ENCODE peak calls at places on chromosomes 6 and 20, in nine cellular contexts. One of them, this sample, is unnamed.

GRCh38 chr6:140671926-140672325 is 1297.5 kb upstream of the CITED2 start:
- DNase-seq in germinal center: no peak
- DNase-seq in mesenteric fat pad: no peak
- DNase-seq in left colon: no peak
- DNase-seq in aorta: no peak
- DNase-seq in PC-3: peak
- DNase-seq in HFF-Myc: no peak
- DNase-seq in AG10803: no peak
- DNase-seq in sigmoid colon: no peak
- DNase-seq in this sample: peak

GRCh38 chr6:28940294-28940858 is 16.6 kb upstream of the TRIM27 start:
- DNase-seq in germinal center: no peak
- DNase-seq in mesenteric fat pad: no peak
- DNase-seq in left colon: peak
- DNase-seq in aorta: peak
- DNase-seq in PC-3: peak
- DNase-seq in HFF-Myc: peak
- DNase-seq in AG10803: no peak
- DNase-seq in sigmoid colon: peak
- DNase-seq in this sample: peak

GRCh38 chr20:24935140-24935539 is 13.9 kb upstream of the CST7 start:
- DNase-seq in germinal center: no peak
- DNase-seq in mesenteric fat pad: no peak
- DNase-seq in left colon: no peak
- DNase-seq in aorta: peak
- DNase-seq in PC-3: no peak
- DNase-seq in HFF-Myc: no peak
- DNase-seq in AG10803: no peak
- DNase-seq in sigmoid colon: peak
- DNase-seq in this sample: no peak

GRCh38 chr6:49054311-49054710 is 408.7 kb downstream of the MMUT start:
- DNase-seq in germinal center: no peak
- DNase-seq in mesenteric fat pad: no peak
- DNase-seq in left colon: no peak
- DNase-seq in aorta: no peak
- DNase-seq in PC-3: peak
- DNase-seq in HFF-Myc: no peak
- DNase-seq in AG10803: no peak
- DNase-seq in sigmoid colon: no peak
- DNase-seq in this sample: no peak

GRCh38 chr6:7628479-7628878 is 38.5 kb downstream of the SNRNP48 start:
- DNase-seq in germinal center: no peak
- DNase-seq in mesenteric fat pad: no peak
- DNase-seq in left colon: no peak
- DNase-seq in aorta: no peak
- DNase-seq in PC-3: no peak
- DNase-seq in HFF-Myc: no peak
- DNase-seq in AG10803: peak
- DNase-seq in sigmoid colon: no peak
- DNase-seq in this sample: no peak

GRCh38 chr6:143123081-143123480 is 62.4 kb downstream of the AIG1 start:
- DNase-seq in germinal center: no peak
- DNase-seq in mesenteric fat pad: no peak
- DNase-seq in left colon: no peak
- DNase-seq in aorta: no peak
- DNase-seq in PC-3: no peak
- DNase-seq in HFF-Myc: no peak
- DNase-seq in AG10803: peak
- DNase-seq in sigmoid colon: no peak
- DNase-seq in this sample: no peak

GRCh38 chr6:12973302-12973865 is 256.8 kb downstream of the PHACTR1 start:
- DNase-seq in germinal center: no peak
- DNase-seq in mesenteric fat pad: no peak
- DNase-seq in left colon: no peak
- DNase-seq in aorta: no peak
- DNase-seq in PC-3: peak
- DNase-seq in HFF-Myc: no peak
- DNase-seq in AG10803: no peak
- DNase-seq in sigmoid colon: no peak
- DNase-seq in this sample: no peak

GRCh38 chr6:168154263-168154917 is 75.4 kb upstream of the FRMD1 start:
- DNase-seq in germinal center: no peak
- DNase-seq in mesenteric fat pad: no peak
- DNase-seq in left colon: no peak
- DNase-seq in aorta: no peak
- DNase-seq in PC-3: no peak
- DNase-seq in HFF-Myc: no peak
- DNase-seq in AG10803: no peak
- DNase-seq in sigmoid colon: peak
- DNase-seq in this sample: no peak

GRCh38 chr6:137926207-137926731 is 59.2 kb downstream of the TNFAIP3 start:
- DNase-seq in germinal center: no peak
- DNase-seq in mesenteric fat pad: no peak
- DNase-seq in left colon: peak
- DNase-seq in aorta: peak
- DNase-seq in PC-3: peak
- DNase-seq in HFF-Myc: peak
- DNase-seq in AG10803: peak
- DNase-seq in sigmoid colon: no peak
- DNase-seq in this sample: peak

GRCh38 chr6:85672050-85672449 is 29.4 kb upstream of the SYNCRIP start:
- DNase-seq in germinal center: no peak
- DNase-seq in mesenteric fat pad: no peak
- DNase-seq in left colon: no peak
- DNase-seq in aorta: no peak
- DNase-seq in PC-3: no peak
- DNase-seq in HFF-Myc: no peak
- DNase-seq in AG10803: no peak
- DNase-seq in sigmoid colon: no peak
- DNase-seq in this sample: peak

GRCh38 chr6:166156942-166157341 is 10.7 kb downstream of the TBXT start:
- DNase-seq in germinal center: no peak
- DNase-seq in mesenteric fat pad: no peak
- DNase-seq in left colon: no peak
- DNase-seq in aorta: no peak
- DNase-seq in PC-3: peak
- DNase-seq in HFF-Myc: no peak
- DNase-seq in AG10803: peak
- DNase-seq in sigmoid colon: no peak
- DNase-seq in this sample: peak

GRCh38 chr6:154721460-154721859 is 11.8 kb upstream of the SCAF8 start:
- DNase-seq in germinal center: no peak
- DNase-seq in mesenteric fat pad: no peak
- DNase-seq in left colon: no peak
- DNase-seq in aorta: no peak
- DNase-seq in PC-3: peak
- DNase-seq in HFF-Myc: no peak
- DNase-seq in AG10803: peak
- DNase-seq in sigmoid colon: no peak
- DNase-seq in this sample: no peak

GRCh38 chr6:157554747-157555146 is 173.8 kb downstream of the ZDHHC14 start:
- DNase-seq in germinal center: no peak
- DNase-seq in mesenteric fat pad: peak
- DNase-seq in left colon: no peak
- DNase-seq in aorta: no peak
- DNase-seq in PC-3: no peak
- DNase-seq in HFF-Myc: no peak
- DNase-seq in AG10803: no peak
- DNase-seq in sigmoid colon: no peak
- DNase-seq in this sample: no peak